ENCODE peak calls at places on chromosomes 7 and 10, in four cellular contexts. E is IMR-90, V is H1, A is H9. N is an unnamed sample.

GRCh38 chr10:24382979-24383663 is 174.2 kb downstream of the KIAA1217 start:
- DNase-seq in A (peak), V (no peak), E (no peak), N (no peak)

GRCh38 chr7:50211306-50212015 is 93.1 kb upstream of the IKZF1 start:
- DNase-seq in A (no peak), E (no peak), V (no peak), N (no peak)

GRCh38 chr7:30985756-30986155 is 22.0 kb downstream of the GHRHR start:
- DNase-seq in A (no peak), E (no peak), V (no peak), N (no peak)

GRCh38 chr10:78804356-78805032 is 264.3 kb upstream of the ZMIZ1 start:
- DNase-seq in A (no peak), E (no peak), V (no peak), N (no peak)

GRCh38 chr7:19116121-19117080 is 1.0 kb downstream of the TWIST1 start:
- DNase-seq in A (peak), V (no peak), E (peak), N (peak)

GRCh38 chr10:4947635-4948596 is 15.3 kb upstream of the AKR1C1 start:
- DNase-seq in A (no peak), E (peak), V (no peak), N (no peak)

GRCh38 chr7:121447191-121447920 is 51.2 kb upstream of the FAM3C start:
- DNase-seq in A (no peak), E (no peak), V (no peak), N (no peak)

GRCh38 chr7:15219758-15220157 is 317.2 kb upstream of the DGKB start:
- DNase-seq in E (no peak), A (no peak), V (no peak), N (no peak)

GRCh38 chr7:101563933-101564777 is 64.9 kb downstream of the MYL10 start:
- DNase-seq in E (no peak), V (no peak), A (peak), N (no peak)

GRCh38 chr7:55056577-55057480 is 38.0 kb downstream of the EGFR start:
- DNase-seq in E (no peak), V (no peak), A (no peak), N (no peak)

GRCh38 chr10:101507241-101507640 is 80.8 kb downstream of the POLL start:
- DNase-seq in A (no peak), V (no peak), E (no peak), N (no peak)

GRCh38 chr10:121617176-121617575 is 18.9 kb upstream of the FGFR2 start:
- DNase-seq in E (no peak), A (no peak), V (no peak), N (no peak)

GRCh38 chr7:69418865-69419670 is 179.2 kb upstream of the AUTS2 start:
- DNase-seq in V (no peak), A (no peak), E (no peak), N (no peak)

GRCh38 chr10:11849272-11849671 is 26.1 kb downstream of the PROSER2 start:
- DNase-seq in E (no peak), V (no peak), A (no peak), N (no peak)

GRCh38 chr10:79187545-79187940 is 118.8 kb downstream of the ZMIZ1 start:
- DNase-seq in A (no peak), V (no peak), E (no peak), N (no peak)

GRCh38 chr10:80814147-80814652 is 276.5 kb downstream of the SH2D4B start:
- DNase-seq in V (no peak), E (no peak), A (no peak), N (no peak)

GRCh38 chr10:98924526-98924925 is 311.1 kb downstream of the HPSE2 start:
- DNase-seq in A (no peak), V (no peak), E (no peak), N (no peak)

GRCh38 chr10:110052911-110053310 is 45.1 kb downstream of the ADD3 start:
- DNase-seq in A (no peak), E (no peak), V (no peak), N (no peak)

GRCh38 chr10:51832652-51833383 is 133.4 kb upstream of the CSTF2T start:
- DNase-seq in V (no peak), E (peak), A (no peak), N (no peak)

GRCh38 chr10:114304566-114305421 is 65.7 kb downstream of the VWA2 start:
- DNase-seq in V (no peak), E (no peak), A (peak), N (peak)

GRCh38 chr10:28881483-28881882 is 204.2 kb downstream of the BAMBI start:
- DNase-seq in V (no peak), A (no peak), E (peak), N (no peak)

GRCh38 chr10:28880551-28880950 is 203.2 kb downstream of the BAMBI start:
- DNase-seq in A (no peak), V (no peak), E (no peak), N (no peak)

GRCh38 chr10:28878236-28878970 is 201.1 kb downstream of the BAMBI start:
- DNase-seq in A (no peak), E (no peak), V (no peak), N (no peak)

GRCh38 chr10:28883741-28884443 is 206.6 kb downstream of the BAMBI start:
- DNase-seq in V (no peak), E (no peak), A (no peak), N (no peak)

DNA sequence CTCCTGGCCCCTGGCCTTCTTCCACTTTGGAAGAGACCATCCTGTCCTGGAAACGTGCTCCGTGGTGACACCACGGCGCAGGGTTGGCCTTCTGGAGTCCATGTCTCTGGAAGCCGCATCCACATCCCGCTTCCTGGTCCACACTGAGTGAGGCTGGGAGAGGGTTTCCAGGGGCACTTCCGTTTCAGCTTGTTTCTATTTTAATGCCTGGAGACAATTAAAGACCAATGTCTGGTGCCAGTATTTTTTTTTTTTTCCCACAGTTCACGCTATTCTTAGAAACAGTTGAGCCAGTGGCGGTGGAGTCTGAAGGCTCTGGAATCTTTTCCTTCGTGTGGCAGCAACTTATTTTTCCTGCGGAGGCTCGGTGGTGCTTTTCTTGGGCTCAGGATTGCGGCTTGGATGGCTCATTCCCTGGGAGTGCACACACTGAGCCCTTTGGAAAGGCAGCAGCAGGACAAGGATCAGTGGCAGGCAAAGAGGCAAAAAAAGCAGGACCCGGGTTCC is 202.6 kb downstream of the BAMBI start:
- DNase-seq in V (no peak), A (no peak), E (no peak), N (no peak)
- H2BK5ac ChIP-seq in V (no peak), A (no peak), E (no peak), N (no peak)

GRCh38 chr10:129466703-129467345 is at the start of gene MGMT:
- DNase-seq in E (peak), A (peak), V (peak), N (peak)
- H2BK5ac ChIP-seq in E (peak), A (no peak), V (peak), N (no peak)

DNA sequence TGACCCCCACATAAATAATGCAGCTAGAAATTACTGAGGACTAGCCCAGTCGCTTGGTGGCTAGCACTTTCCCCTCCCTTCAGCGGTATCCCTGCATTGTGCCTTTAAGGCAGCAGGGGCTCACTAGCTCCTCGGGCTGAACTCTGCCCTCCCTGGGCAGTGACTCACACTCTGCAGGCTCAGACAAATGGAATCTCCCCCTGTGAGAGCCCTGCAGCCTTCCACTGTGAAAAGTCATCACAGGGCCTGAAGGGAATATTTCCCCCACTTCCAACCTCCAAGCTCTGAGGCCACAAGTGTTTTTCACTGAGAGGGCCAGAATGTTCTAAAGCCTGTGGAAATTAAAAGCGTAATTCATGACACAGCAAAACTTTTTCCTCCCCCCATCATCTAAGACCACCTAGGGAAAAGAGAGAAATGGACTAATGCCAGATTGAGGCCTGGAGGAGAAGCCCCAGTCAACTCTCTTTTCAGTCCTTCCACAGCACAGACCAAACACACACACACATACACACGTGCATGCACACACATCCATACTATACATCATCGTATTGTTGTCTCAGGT is 93.6 kb upstream of the COL1A2 start:
- DNase-seq in A (peak), E (peak), V (peak), N (peak)
- H2BK5ac ChIP-seq in A (no peak), E (peak), V (peak), N (no peak)

GRCh38 chr7:150374472-150374871 is 4.7 kb upstream of the ZNF775 start:
- DNase-seq in V (no peak), A (no peak), E (no peak), N (no peak)
- H2BK5ac ChIP-seq in V (no peak), A (no peak), E (no peak), N (no peak)

GRCh38 chr10:23001901-23002516 is 74.2 kb downstream of the ARMC3 start:
- DNase-seq in E (no peak), V (peak), A (peak), N (no peak)
- H2BK5ac ChIP-seq in E (no peak), V (no peak), A (no peak), N (no peak)

N was measured in neuronal stem cell.